ENCODE peak calls at places on chromosome 2, in five cellular contexts. P is Caco-2, N is lung, Z is OCI-LY7, K is AG10803. B is an unnamed sample.

GRCh38 chr2:135226961-135227360 is 174.9 kb downstream of the RAB3GAP1 start:
- DNase-seq in P (no peak), N (no peak), Z (no peak), K (peak; percentile 90), B (no peak)

GRCh38 chr2:102313950-102314349 is 2.6 kb downstream of the IL1RL1 start:
- DNase-seq in P (no peak), N (no peak), Z (no peak), K (peak; percentile 25), B (no peak)

GRCh38 chr2:63880603-63881002 is 38.9 kb downstream of the UGP2 start:
- DNase-seq in P (no peak), N (no peak), Z (no peak), K (no peak), B (no peak)

GRCh38 chr2:82498777-82499443 is 1960.2 kb downstream of the SUCLG1 start:
- DNase-seq in P (no peak), N (no peak), Z (no peak), K (no peak), B (no peak)

GRCh38 chr2:38975009-38975408 is 85.3 kb downstream of the ARHGEF33 start:
- DNase-seq in P (no peak), N (no peak), Z (no peak), K (no peak), B (no peak)

GRCh38 chr2:135245055-135245454 is 193.0 kb downstream of the RAB3GAP1 start:
- DNase-seq in P (no peak), N (no peak), Z (no peak), K (no peak), B (no peak)

GRCh38 chr2:28102455-28102874 is 211.9 kb downstream of the BABAM2 start:
- DNase-seq in P (no peak), N (no peak), Z (no peak), K (peak; percentile 81), B (no peak)

GRCh38 chr2:68156419-68156818 is 1.3 kb upstream of the PNO1 start:
- DNase-seq in P (no peak), N (no peak), Z (no peak), K (peak; percentile 2), B (no peak)

GRCh38 chr2:196441527-196441926 is 198.0 kb upstream of the CCDC150 start:
- DNase-seq in P (no peak), N (no peak), Z (no peak), K (no peak), B (peak; percentile 53)

GRCh38 chr2:191571163-191571769 is 106.7 kb upstream of the NABP1 start:
- DNase-seq in P (peak; percentile 35), N (no peak), Z (peak; percentile 31), K (peak; percentile 79), B (peak; percentile 35)
- TF ChIP-seq CTCF in P (peak; percentile 33), N (no peak), Z (peak; percentile 62), K (peak; percentile 70), B (peak; percentile 23)

DNA sequence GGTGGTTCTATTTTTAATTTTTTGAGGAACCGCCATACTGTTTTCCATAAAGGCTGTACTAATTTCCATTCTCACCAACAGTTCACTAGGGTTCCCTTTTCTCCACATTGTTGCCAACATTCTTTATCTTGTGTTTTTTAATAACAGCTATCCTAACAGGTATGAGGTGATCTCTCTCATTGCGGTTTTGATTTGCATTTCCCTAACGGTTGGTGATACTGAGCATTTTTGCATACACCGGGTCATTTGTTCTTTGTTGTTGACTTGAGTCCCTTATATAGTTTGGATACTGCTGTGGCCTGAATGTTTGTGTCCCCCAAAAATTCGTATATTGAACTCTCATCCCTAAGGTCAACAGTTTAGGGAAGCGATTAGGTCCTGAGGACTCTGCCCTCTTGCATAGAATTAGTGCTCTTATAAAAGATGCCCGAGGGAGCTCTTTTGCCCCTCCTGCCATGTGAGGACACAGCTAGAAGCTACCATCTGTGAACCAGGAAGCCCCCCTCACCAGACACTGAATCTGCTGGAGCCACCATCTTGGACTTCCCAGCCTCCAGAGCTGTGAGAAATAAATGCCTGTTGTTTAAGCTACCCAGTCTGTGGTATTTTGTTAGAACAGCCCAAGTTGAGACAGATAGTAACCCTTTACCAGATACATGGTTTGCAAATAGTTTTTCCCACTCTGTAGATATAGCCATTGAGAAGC is 4.7 kb downstream of the IMP4 start:
- DNase-seq in P (no peak), N (no peak), Z (peak; percentile 80), K (no peak), B (no peak)
- TF ChIP-seq CTCF in P (no peak), N (no peak), Z (no peak), K (no peak), B (no peak)

GRCh38 chr2:152715854-152716428 is 1.3 kb downstream of the PRPF40A start:
- DNase-seq in P (peak; percentile 47), N (no peak), Z (peak; percentile 66), K (peak; percentile 13), B (no peak)
- TF ChIP-seq CTCF in P (peak; percentile 64), N (no peak), Z (peak; percentile 87), K (peak; percentile 53), B (peak; percentile 63)

DNA sequence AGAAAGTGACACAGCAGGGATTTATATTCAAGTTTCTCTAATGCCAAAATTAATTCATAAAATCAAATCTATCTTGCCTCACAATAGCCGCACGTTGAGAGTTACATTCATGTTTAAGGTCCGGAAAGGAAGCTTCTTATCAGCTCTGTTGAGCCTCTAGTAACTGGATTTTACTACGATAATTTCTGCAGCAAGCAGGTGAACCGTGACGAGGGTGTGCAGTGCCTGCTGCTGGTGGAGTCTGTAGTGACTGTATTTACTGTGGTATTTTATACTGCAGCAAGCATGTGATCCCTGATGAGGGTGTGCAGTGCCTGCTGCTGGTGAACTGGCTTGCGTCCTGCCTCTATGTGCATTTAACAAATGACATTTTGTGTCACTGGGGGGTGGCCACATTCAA is 120.0 kb downstream of the SNTG2 start:
- DNase-seq in P (no peak), N (no peak), Z (no peak), K (no peak), B (no peak)
- TF ChIP-seq CTCF in P (no peak), N (no peak), Z (no peak), K (no peak), B (no peak)

DNA sequence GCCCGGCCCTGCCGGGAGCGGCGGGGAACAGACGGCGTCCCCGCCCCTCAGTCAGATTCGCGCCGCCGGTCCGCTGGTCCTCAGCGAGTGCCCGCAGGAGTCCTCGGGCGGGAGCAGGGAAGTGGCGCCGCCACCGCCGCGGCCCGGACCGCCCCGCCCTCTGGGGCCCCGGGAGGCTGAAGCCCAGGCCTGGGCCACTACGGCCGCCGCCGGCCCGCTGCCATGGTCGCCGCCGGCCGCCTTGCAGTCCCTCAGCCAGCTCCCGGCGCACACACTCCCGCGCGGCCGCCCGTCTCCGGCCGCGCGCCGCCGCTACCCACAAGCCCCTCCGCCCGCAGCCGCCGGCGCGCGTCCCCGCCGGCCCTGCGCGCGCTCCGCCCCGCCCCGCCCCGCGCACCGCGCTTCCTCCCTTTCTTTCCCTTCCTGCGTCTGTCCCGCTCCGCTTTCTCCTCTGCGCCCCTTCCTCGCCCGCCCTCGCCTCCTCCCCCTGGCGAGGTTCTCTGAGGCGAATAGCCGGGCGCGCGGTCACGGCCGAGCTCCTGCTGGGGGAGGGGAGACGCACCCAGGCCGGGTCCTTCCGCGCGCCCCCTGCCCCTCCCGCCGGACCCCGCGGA is at the start of gene ROCK2:
- DNase-seq in P (peak; percentile 95), N (peak; percentile 87), Z (peak; percentile 81), K (peak; percentile 84), B (peak; percentile 95)
- TF ChIP-seq CTCF in P (no peak), N (no peak), Z (no peak), K (no peak), B (no peak)

GRCh38 chr2:120066708-120067547 is 54.1 kb downstream of the EPB41L5 start:
- DNase-seq in P (peak; percentile 69), N (peak; percentile 32), Z (no peak), K (no peak), B (no peak)
- TF ChIP-seq CTCF in P (no peak), N (no peak), Z (no peak), K (no peak), B (no peak)

GRCh38 chr2:193584001-193584400 is 1389.3 kb upstream of the TMEFF2 start:
- DNase-seq in P (peak; percentile 60), N (no peak), Z (no peak), K (no peak), B (no peak)
- TF ChIP-seq CTCF in P (peak; percentile 34), N (no peak), Z (no peak), K (no peak), B (peak; percentile 10)

DNA sequence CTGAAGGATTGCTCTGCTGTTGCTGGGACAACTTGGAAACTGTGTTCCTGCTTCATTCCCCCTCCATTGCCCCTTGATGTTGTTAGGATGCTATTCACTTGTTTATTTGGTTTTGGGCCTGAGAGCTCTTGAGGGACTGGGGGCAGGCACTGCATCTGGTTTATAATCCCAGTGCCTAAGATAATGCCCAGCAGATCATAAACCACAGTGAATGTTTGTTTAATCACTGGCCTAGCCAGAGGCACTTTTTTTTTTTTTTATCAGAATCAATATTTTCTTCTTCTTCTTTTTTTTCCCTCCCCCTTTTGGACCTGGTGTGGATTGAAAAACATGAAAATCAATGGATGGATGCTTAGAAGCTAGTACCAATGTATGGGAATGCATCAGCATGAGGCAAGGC is 38.1 kb downstream of the KCNS3 start:
- DNase-seq in P (no peak), N (no peak), Z (no peak), K (no peak), B (no peak)
- TF ChIP-seq CTCF in P (no peak), N (no peak), Z (no peak), K (no peak), B (no peak)

DNA sequence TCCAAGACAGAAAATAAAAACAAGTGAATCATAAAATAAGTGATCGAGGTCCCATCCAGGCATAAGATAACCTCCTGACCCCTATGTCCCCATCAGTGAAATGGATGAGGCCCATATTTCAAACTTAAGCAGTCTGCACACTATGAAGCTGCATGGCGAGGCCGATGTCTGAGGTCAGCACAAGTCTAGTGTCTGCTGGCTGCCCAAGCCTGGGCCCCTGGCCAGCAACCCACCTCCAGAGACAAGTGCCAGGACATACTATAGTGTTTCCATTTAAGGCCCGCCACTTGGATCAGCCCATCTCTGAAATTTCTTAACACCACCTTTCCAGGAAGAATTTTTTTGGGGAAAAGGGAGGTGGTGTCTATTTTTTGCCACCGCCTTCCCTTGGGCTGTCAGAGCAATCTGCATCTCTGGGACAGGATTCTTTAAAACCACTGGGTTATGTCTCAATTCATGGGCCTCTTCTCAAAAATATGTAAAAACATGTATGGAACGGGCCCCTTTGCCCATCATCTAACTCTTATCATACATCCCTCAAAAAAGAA is 1.8 kb downstream of the ACVR1 start:
- DNase-seq in P (no peak), N (peak; percentile 32), Z (no peak), K (peak; percentile 31), B (no peak)
- TF ChIP-seq CTCF in P (no peak), N (no peak), Z (no peak), K (no peak), B (no peak)

B was measured in GM20000.